ENCODE peak calls at places on chromosome 2, in seven cellular contexts. U is activated T-cell treated with anti-CD3 and anti-CD28 coated beads, Interleukin-2, amount 50 U/mL, for 72 hours; L is amniotic stem cell; B is GM13976; D is H1; R is AG09309; I is GM12865. V is an unnamed sample.

GRCh38 chr2:31235504-31235902 is 1.6 kb downstream of the EHD3 start:
- DNase-seq in U (no peak), B (no peak), L (peak), I (no peak), D (peak), R (peak), V (no peak)

GRCh38 chr2:223513771-223514455 is 88.2 kb downstream of the SCG2 start:
- DNase-seq in D (no peak), I (no peak), L (no peak), U (no peak), R (no peak), B (no peak), V (no peak)

GRCh38 chr2:141062443-141062842 is 1068.4 kb downstream of the LRP1B start:
- DNase-seq in R (no peak), B (no peak), L (no peak), I (no peak), D (no peak), U (no peak), V (no peak)

GRCh38 chr2:196927318-196928225 is 1.1 kb upstream of the PGAP1 start:
- DNase-seq in I (peak), B (peak), D (no peak), R (peak), U (peak), L (peak), V (peak)

GRCh38 chr2:218404351-218405145 is 4.9 kb downstream of the CTDSP1 start:
- DNase-seq in U (no peak), D (no peak), I (no peak), R (no peak), B (no peak), L (no peak), V (no peak)

GRCh38 chr2:68203587-68203986 is 45.9 kb downstream of the PNO1 start:
- DNase-seq in U (no peak), L (no peak), I (peak), D (no peak), R (no peak), B (peak), V (no peak)

GRCh38 chr2:39893616-39894015 is 114.6 kb upstream of the THUMPD2 start:
- DNase-seq in U (no peak), I (no peak), D (no peak), R (no peak), L (no peak), B (no peak), V (no peak)

GRCh38 chr2:190722825-190723224 is 73.9 kb downstream of the NAB1 start:
- DNase-seq in U (peak), D (no peak), L (no peak), B (no peak), I (peak), R (no peak), V (no peak)

GRCh38 chr2:109466674-109467575 is 146.8 kb downstream of the SEPTIN10 start:
- DNase-seq in R (peak), I (no peak), U (no peak), L (peak), D (no peak), B (no peak), V (no peak)

GRCh38 chr2:102792538-102793208 is 30.8 kb downstream of the TMEM182 start:
- DNase-seq in B (no peak), R (no peak), U (no peak), L (no peak), I (no peak), D (no peak), V (no peak)

GRCh38 chr2:121409388-121409787 is 121.3 kb upstream of the RNU4ATAC start:
- DNase-seq in L (no peak), B (no peak), R (no peak), I (no peak), U (no peak), D (no peak), V (no peak)

GRCh38 chr2:155215037-155215707 is 516.7 kb downstream of the KCNJ3 start:
- DNase-seq in L (no peak), I (no peak), D (no peak), U (no peak), R (no peak), B (no peak), V (no peak)

GRCh38 chr2:176959614-176960013 is 253.0 kb upstream of the HNRNPA3 start:
- DNase-seq in L (no peak), B (no peak), D (no peak), U (no peak), R (no peak), I (no peak), V (no peak)